ENCODE peak calls at places on chromosomes 16 and 17, in eight cellular contexts. J is GM13976, P is A549, F is progenitor cell of endocrine pancreas, Y is HCT116, K is mucosa of descending colon, B is GM12865, H is fibroblast of the aortic adventitia. V is an unnamed sample.

GRCh38 chr17:40451420-40451819 is 8.2 kb downstream of the IGFBP4 start:
- DNase-seq in J (no peak), P (no peak), F (no peak), Y (no peak), K (no peak), B (no peak), H (peak; percentile 99), V (no peak)

GRCh38 chr17:75853410-75853809 is 1.7 kb downstream of the WBP2 start:
- DNase-seq in J (no peak), P (no peak), F (no peak), Y (no peak), K (no peak), B (no peak), H (no peak), V (no peak)

GRCh38 chr17:62713096-62713870 is 85.8 kb downstream of the MRC2 start:
- DNase-seq in J (no peak), P (no peak), F (no peak), Y (no peak), K (no peak), B (no peak), H (no peak), V (no peak)

GRCh38 chr17:10477701-10478100 is 8.3 kb upstream of the MYH4 start:
- DNase-seq in J (no peak), P (no peak), F (no peak), Y (no peak), K (no peak), B (no peak), H (no peak), V (no peak)

GRCh38 chr17:77049440-77049839 is 91.3 kb upstream of the SEC14L1 start:
- DNase-seq in J (no peak), P (no peak), F (no peak), Y (peak; percentile 24), K (no peak), B (peak; percentile 16), H (no peak), V (no peak)

GRCh38 chr16:83887088-83887487 is 11.8 kb upstream of the MLYCD start:
- DNase-seq in J (no peak), P (peak; percentile 53), F (no peak), Y (peak; percentile 31), K (peak; percentile 62), B (no peak), H (no peak), V (no peak)

GRCh38 chr17:75773808-75774470 is 8.9 kb upstream of the GALK1 start:
- DNase-seq in J (no peak), P (no peak), F (no peak), Y (no peak), K (peak; percentile 5), B (no peak), H (no peak), V (no peak)

GRCh38 chr17:38893612-38894011 is 23.8 kb downstream of the LASP1 start:
- DNase-seq in J (no peak), P (no peak), F (no peak), Y (no peak), K (peak; percentile 43), B (no peak), H (no peak), V (no peak)

GRCh38 chr17:43341705-43342600 is 56.8 kb upstream of the ARL4D start:
- DNase-seq in J (no peak), P (no peak), F (no peak), Y (no peak), K (no peak), B (peak; percentile 56), H (peak; percentile 72), V (peak; percentile 36)

GRCh38 chr17:1997587-1998425 is 27.3 kb downstream of the RTN4RL1 start:
- DNase-seq in J (no peak), P (peak; percentile 71), F (peak; percentile 92), Y (no peak), K (peak; percentile 89), B (no peak), H (no peak), V (no peak)

GRCh38 chr16:20268409-20268808 is 58.9 kb downstream of the GP2 start:
- DNase-seq in J (no peak), P (no peak), F (no peak), Y (no peak), K (peak; percentile 14), B (no peak), H (no peak), V (no peak)

GRCh38 chr17:44933824-44934744 is 13.5 kb downstream of the KIF18B start:
- DNase-seq in J (no peak), P (no peak), F (no peak), Y (no peak), K (no peak), B (no peak), H (no peak), V (no peak)

GRCh38 chr17:35809855-35810461 is 674 bp downstream of the TAF15 start:
- DNase-seq in J (no peak), P (no peak), F (no peak), Y (no peak), K (no peak), B (no peak), H (peak; percentile 23), V (no peak)

GRCh38 chr16:19114359-19115147 is 789 bp downstream of the ITPRIPL2 start:
- DNase-seq in J (peak; percentile 64), P (peak; percentile 79), F (peak; percentile 29), Y (no peak), K (peak; percentile 68), B (peak; percentile 77), H (peak; percentile 65), V (peak; percentile 75)

GRCh38 chr16:66617728-66618127 is 13.2 kb downstream of the CMTM3 start:
- DNase-seq in J (no peak), P (no peak), F (no peak), Y (no peak), K (no peak), B (no peak), H (no peak), V (no peak)

GRCh38 chr17:18186271-18186982 is 2.8 kb downstream of the ALKBH5 start:
- DNase-seq in J (no peak), P (no peak), F (no peak), Y (no peak), K (no peak), B (no peak), H (peak; percentile 88), V (no peak)

GRCh38 chr17:50382931-50383330 is 9.9 kb downstream of the EME1 start:
- DNase-seq in J (no peak), P (no peak), F (no peak), Y (no peak), K (no peak), B (no peak), H (no peak), V (no peak)

GRCh38 chr16:28294201-28294600 is 1.9 kb downstream of the SBK1 start:
- DNase-seq in J (no peak), P (no peak), F (no peak), Y (no peak), K (no peak), B (no peak), H (no peak), V (no peak)

GRCh38 chr17:44844390-44844830 is 3.3 kb upstream of the HIGD1B start:
- DNase-seq in J (no peak), P (no peak), F (no peak), Y (no peak), K (no peak), B (no peak), H (peak; percentile 43), V (no peak)

DNA sequence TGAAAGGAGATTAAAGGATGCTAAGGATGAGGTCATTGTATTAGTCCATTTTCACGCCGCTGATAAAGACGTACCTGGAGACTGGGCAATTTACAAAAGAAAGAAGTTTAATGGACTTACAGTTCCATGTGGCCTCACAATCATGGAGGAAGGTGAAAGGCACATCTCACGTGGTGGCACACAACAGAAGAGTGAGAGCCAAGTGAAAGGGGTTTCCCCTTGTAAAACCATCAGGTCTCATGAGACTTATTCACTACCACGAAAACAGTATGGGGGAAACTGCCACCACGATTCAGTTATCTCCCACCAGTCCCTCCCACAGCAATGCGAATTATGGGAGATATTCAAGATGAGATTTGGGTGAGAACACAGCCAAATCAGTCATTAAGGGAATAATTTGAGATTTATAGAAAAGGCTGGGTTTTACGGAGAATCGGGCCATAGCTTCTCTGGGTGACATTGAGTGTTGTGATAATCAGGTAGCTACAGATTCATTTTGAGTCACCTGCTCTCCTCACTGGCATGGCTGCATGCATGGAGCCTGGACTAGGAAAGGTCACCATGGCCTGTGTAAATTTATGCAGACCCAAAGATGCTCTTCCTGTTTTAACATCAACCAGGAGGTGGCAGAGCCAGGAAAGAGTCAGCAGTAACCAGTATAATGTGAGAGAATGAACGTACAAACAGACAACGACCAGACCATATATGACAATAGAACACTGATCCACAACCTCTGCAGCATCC is 40.5 kb upstream of the DYNLRB2 start:
- DNase-seq in J (no peak), P (no peak), F (no peak), Y (no peak), K (no peak), B (peak; percentile 5), H (no peak), V (no peak)
- TF ChIP-seq CTCF in J (no peak), P (no peak), F (no peak), Y (no peak), K (no peak), B (no peak), H (no peak), V (no peak)

GRCh38 chr16:29816694-29817441 is 916 bp downstream of the PAGR1 start:
- DNase-seq in J (peak; percentile 67), P (peak; percentile 71), F (no peak), Y (no peak), K (peak; percentile 70), B (peak; percentile 78), H (peak; percentile 58), V (no peak)
- TF ChIP-seq CTCF in J (no peak), P (no peak), F (peak; percentile 13), Y (peak; percentile 12), K (no peak), B (peak; percentile 29), H (peak; percentile 40), V (no peak)

GRCh38 chr17:63999680-64000531 is 1.8 kb downstream of the PRR29 start:
- DNase-seq in J (no peak), P (no peak), F (no peak), Y (no peak), K (no peak), B (no peak), H (no peak), V (no peak)
- TF ChIP-seq CTCF in J (no peak), P (no peak), F (no peak), Y (no peak), K (no peak), B (no peak), H (no peak), V (no peak)

GRCh38 chr16:27154573-27155521 is 48.5 kb upstream of the KDM8 start:
- DNase-seq in J (peak; percentile 76), P (peak; percentile 31), F (peak; percentile 50), Y (peak; percentile 56), K (peak; percentile 80), B (peak; percentile 54), H (peak; percentile 42), V (peak; percentile 72)
- TF ChIP-seq CTCF in J (peak; percentile 90), P (peak; percentile 84), F (peak; percentile 98), Y (peak; percentile 99), K (peak; percentile 95), B (peak; percentile 99), H (peak; percentile 99), V (peak; percentile 90)